ENCODE peak calls at places on chromosomes 1 and 21, in ten cellular contexts. I is naive thymus-derived CD8-positive, alpha-beta T cell; H is T-helper 2 cell; J is iPS DF 6.9; B is CMK; Z is aorta; C is heart left ventricle; M is astrocyte; U is WTC11; F is C1 segment of cervical spinal cord. P is an unnamed sample.

GRCh38 chr1:44497422-44498170 is 92.5 kb downstream of the RNF220 start:
- DNase-seq in I (no peak), H (no peak), J (no peak), B (no peak), Z (no peak), C (no peak), M (no peak), U (no peak), F (no peak), P (no peak)

GRCh38 chr1:94746635-94747525 is 73.3 kb upstream of the SLC44A3 start:
- DNase-seq in I (no peak), H (no peak), J (no peak), B (no peak), Z (no peak), C (no peak), M (no peak), U (no peak), F (no peak), P (no peak)

GRCh38 chr1:88016947-88017346 is 667.1 kb upstream of the PKN2 start:
- DNase-seq in I (no peak), H (no peak), J (no peak), B (no peak), Z (no peak), C (no peak), M (no peak), U (no peak), F (no peak), P (no peak)

GRCh38 chr1:87045757-87046422 is 131.5 kb downstream of the HS2ST1 start:
- DNase-seq in I (peak), H (peak), J (no peak), B (no peak), Z (no peak), C (no peak), M (peak), U (no peak), F (no peak), P (no peak)

GRCh38 chr1:245201201-245201600 is 46.4 kb downstream of the KIF26B start:
- DNase-seq in I (no peak), H (no peak), J (no peak), B (no peak), Z (no peak), C (no peak), M (no peak), U (no peak), F (no peak), P (no peak)

GRCh38 chr1:185568155-185569123 is 165.8 kb upstream of the HMCN1 start:
- DNase-seq in I (peak), H (no peak), J (no peak), B (no peak), Z (no peak), C (no peak), M (no peak), U (no peak), F (no peak), P (no peak)

GRCh38 chr1:119080586-119080985 is 59.9 kb downstream of the WARS2 start:
- DNase-seq in I (no peak), H (no peak), J (peak), B (no peak), Z (no peak), C (no peak), M (peak), U (peak), F (no peak), P (peak)

GRCh38 chr1:23791434-23792047 is 596 bp downstream of the LYPLA2 start:
- DNase-seq in I (peak), H (no peak), J (no peak), B (no peak), Z (no peak), C (peak), M (no peak), U (peak), F (no peak), P (no peak)

GRCh38 chr21:21295303-21295702 is 297.1 kb downstream of the NCAM2 start:
- DNase-seq in I (no peak), H (no peak), J (no peak), B (no peak), Z (no peak), C (no peak), M (no peak), U (no peak), F (no peak), P (no peak)

GRCh38 chr1:116962976-116963639 is 38.5 kb upstream of the CD101 start:
- DNase-seq in I (no peak), H (no peak), J (no peak), B (peak), Z (no peak), C (no peak), M (peak), U (no peak), F (no peak), P (no peak)